ENCODE peak calls at places on chromosomes 7 and 10, in eight cellular contexts. One of them, this sample, is unnamed.

GRCh38 chr7:74452748-74453320 is 872 bp upstream of the GTF2IRD1 start:
- DNase-seq in A549: peak; percentile 34
- DNase-seq in lower leg skin: no peak
- DNase-seq in thyroid gland: no peak
- DNase-seq in HCT116: no peak
- DNase-seq in uterus: peak; percentile 86
- DNase-seq in suprapubic skin: no peak
- DNase-seq in heart left ventricle: no peak
- DNase-seq in this sample: no peak

GRCh38 chr7:5425507-5426225 is 2.0 kb upstream of the TNRC18 start:
- DNase-seq in A549: peak; percentile 54
- DNase-seq in lower leg skin: peak; percentile 94
- DNase-seq in thyroid gland: peak; percentile 81
- DNase-seq in HCT116: no peak
- DNase-seq in uterus: peak; percentile 81
- DNase-seq in suprapubic skin: peak; percentile 87
- DNase-seq in heart left ventricle: peak; percentile 78
- DNase-seq in this sample: peak; percentile 86

GRCh38 chr10:49539320-49539885 is 482 bp upstream of the ERCC6 start:
- DNase-seq in A549: peak; percentile 47
- DNase-seq in lower leg skin: peak; percentile 89
- DNase-seq in thyroid gland: peak; percentile 46
- DNase-seq in HCT116: peak; percentile 18
- DNase-seq in uterus: peak; percentile 31
- DNase-seq in suprapubic skin: no peak
- DNase-seq in heart left ventricle: peak; percentile 33
- DNase-seq in this sample: peak; percentile 90

GRCh38 chr7:121485457-121486243 is 89.5 kb upstream of the FAM3C start:
- DNase-seq in A549: no peak
- DNase-seq in lower leg skin: peak; percentile 82
- DNase-seq in thyroid gland: no peak
- DNase-seq in HCT116: no peak
- DNase-seq in uterus: no peak
- DNase-seq in suprapubic skin: no peak
- DNase-seq in heart left ventricle: no peak
- DNase-seq in this sample: no peak

GRCh38 chr10:70404906-70405824 is 1.2 kb downstream of the EIF4EBP2 start:
- DNase-seq in A549: peak; percentile 40
- DNase-seq in lower leg skin: peak; percentile 95
- DNase-seq in thyroid gland: peak; percentile 72
- DNase-seq in HCT116: no peak
- DNase-seq in uterus: peak; percentile 93
- DNase-seq in suprapubic skin: peak; percentile 87
- DNase-seq in heart left ventricle: peak; percentile 88
- DNase-seq in this sample: peak; percentile 78

GRCh38 chr10:22252286-22252800 is 34.5 kb upstream of the EBLN1 start:
- DNase-seq in A549: no peak
- DNase-seq in lower leg skin: no peak
- DNase-seq in thyroid gland: peak; percentile 69
- DNase-seq in HCT116: no peak
- DNase-seq in uterus: peak; percentile 72
- DNase-seq in suprapubic skin: no peak
- DNase-seq in heart left ventricle: peak; percentile 54
- DNase-seq in this sample: peak; percentile 89

GRCh38 chr10:29646238-29646902 is 11.6 kb upstream of the SVIL start:
- DNase-seq in A549: no peak
- DNase-seq in lower leg skin: peak; percentile 91
- DNase-seq in thyroid gland: no peak
- DNase-seq in HCT116: no peak
- DNase-seq in uterus: peak; percentile 48
- DNase-seq in suprapubic skin: no peak
- DNase-seq in heart left ventricle: no peak
- DNase-seq in this sample: no peak

GRCh38 chr10:110993024-110993693 is 73.8 kb downstream of the SHOC2 start:
- DNase-seq in A549: no peak
- DNase-seq in lower leg skin: no peak
- DNase-seq in thyroid gland: no peak
- DNase-seq in HCT116: no peak
- DNase-seq in uterus: no peak
- DNase-seq in suprapubic skin: no peak
- DNase-seq in heart left ventricle: no peak
- DNase-seq in this sample: no peak

GRCh38 chr10:88076027-88076880 is 212.8 kb downstream of the PTEN start:
- DNase-seq in A549: no peak
- DNase-seq in lower leg skin: no peak
- DNase-seq in thyroid gland: peak; percentile 28
- DNase-seq in HCT116: no peak
- DNase-seq in uterus: no peak
- DNase-seq in suprapubic skin: no peak
- DNase-seq in heart left ventricle: no peak
- DNase-seq in this sample: no peak

GRCh38 chr10:13883843-13884444 is 297.2 kb downstream of the PRPF18 start:
- DNase-seq in A549: no peak
- DNase-seq in lower leg skin: no peak
- DNase-seq in thyroid gland: no peak
- DNase-seq in HCT116: no peak
- DNase-seq in uterus: no peak
- DNase-seq in suprapubic skin: no peak
- DNase-seq in heart left ventricle: no peak
- DNase-seq in this sample: no peak

GRCh38 chr10:124657806-124658205 is 86.4 kb downstream of the FAM53B start:
- DNase-seq in A549: no peak
- DNase-seq in lower leg skin: no peak
- DNase-seq in thyroid gland: no peak
- DNase-seq in HCT116: no peak
- DNase-seq in uterus: no peak
- DNase-seq in suprapubic skin: no peak
- DNase-seq in heart left ventricle: peak; percentile 58
- DNase-seq in this sample: peak; percentile 77

GRCh38 chr10:124656113-124656490 is 88.1 kb downstream of the FAM53B start:
- DNase-seq in A549: no peak
- DNase-seq in lower leg skin: no peak
- DNase-seq in thyroid gland: no peak
- DNase-seq in HCT116: no peak
- DNase-seq in uterus: no peak
- DNase-seq in suprapubic skin: no peak
- DNase-seq in heart left ventricle: peak; percentile 15
- DNase-seq in this sample: peak; percentile 64

GRCh38 chr10:124659380-124659779 is 84.8 kb downstream of the FAM53B start:
- DNase-seq in A549: no peak
- DNase-seq in lower leg skin: no peak
- DNase-seq in thyroid gland: no peak
- DNase-seq in HCT116: no peak
- DNase-seq in uterus: no peak
- DNase-seq in suprapubic skin: no peak
- DNase-seq in heart left ventricle: no peak
- DNase-seq in this sample: no peak

GRCh38 chr10:124660404-124661125 is 83.6 kb downstream of the FAM53B start:
- DNase-seq in A549: no peak
- DNase-seq in lower leg skin: no peak
- DNase-seq in thyroid gland: no peak
- DNase-seq in HCT116: no peak
- DNase-seq in uterus: no peak
- DNase-seq in suprapubic skin: no peak
- DNase-seq in heart left ventricle: no peak
- DNase-seq in this sample: no peak

DNA sequence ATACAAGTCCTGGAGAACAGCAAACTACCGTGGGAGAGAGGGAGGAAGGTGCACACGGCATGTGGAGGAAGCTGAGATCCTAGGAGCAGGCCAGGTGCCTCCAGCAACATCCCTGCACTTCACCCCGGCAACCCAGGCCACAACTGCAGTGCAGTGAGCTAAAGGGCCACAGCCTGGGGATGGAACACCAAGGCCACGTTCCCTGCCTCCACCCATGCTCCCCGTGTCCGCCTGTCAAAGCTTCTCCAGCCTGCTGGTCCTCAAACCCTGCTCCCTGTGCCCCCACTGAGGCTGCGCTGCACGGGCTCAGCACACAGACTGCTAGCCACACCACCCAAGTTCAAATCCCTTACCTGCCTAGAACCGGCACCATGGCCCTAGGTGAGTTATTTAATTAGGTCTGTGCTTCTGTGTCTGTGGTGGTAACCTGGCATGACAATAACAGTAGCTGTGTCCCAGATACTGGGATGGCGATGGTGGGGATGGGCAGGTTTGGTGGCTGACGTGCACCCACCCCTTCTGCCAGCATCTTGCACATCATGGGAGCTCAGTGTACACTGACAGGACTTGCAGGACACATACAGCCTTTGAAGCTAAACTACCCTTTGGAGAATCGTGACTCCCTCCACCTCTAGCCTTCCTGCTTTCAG is 85.5 kb downstream of the FAM53B start:
- DNase-seq in A549: no peak
- DNase-seq in lower leg skin: no peak
- DNase-seq in thyroid gland: no peak
- DNase-seq in HCT116: no peak
- DNase-seq in uterus: no peak
- DNase-seq in suprapubic skin: no peak
- DNase-seq in heart left ventricle: peak; percentile 9
- DNase-seq in this sample: peak; percentile 67
- TF ChIP-seq POLR2A in A549: no peak
- TF ChIP-seq POLR2A in lower leg skin: no peak
- TF ChIP-seq POLR2A in thyroid gland: no peak
- TF ChIP-seq POLR2A in HCT116: no peak
- TF ChIP-seq POLR2A in uterus: no peak
- TF ChIP-seq POLR2A in suprapubic skin: no peak
- TF ChIP-seq POLR2A in heart left ventricle: no peak
- TF ChIP-seq POLR2A in this sample: no peak

GRCh38 chr10:121413951-121414350 is 184.3 kb downstream of the FGFR2 start:
- DNase-seq in A549: no peak
- DNase-seq in lower leg skin: no peak
- DNase-seq in thyroid gland: no peak
- DNase-seq in HCT116: no peak
- DNase-seq in uterus: no peak
- DNase-seq in suprapubic skin: no peak
- DNase-seq in heart left ventricle: no peak
- DNase-seq in this sample: no peak

GRCh38 chr10:121417298-121417697 is 180.9 kb downstream of the FGFR2 start:
- DNase-seq in A549: no peak
- DNase-seq in lower leg skin: peak; percentile 17
- DNase-seq in thyroid gland: no peak
- DNase-seq in HCT116: no peak
- DNase-seq in uterus: no peak
- DNase-seq in suprapubic skin: no peak
- DNase-seq in heart left ventricle: no peak
- DNase-seq in this sample: no peak

GRCh38 chr10:121414366-121414765 is 183.9 kb downstream of the FGFR2 start:
- DNase-seq in A549: no peak
- DNase-seq in lower leg skin: peak; percentile 3
- DNase-seq in thyroid gland: no peak
- DNase-seq in HCT116: no peak
- DNase-seq in uterus: no peak
- DNase-seq in suprapubic skin: no peak
- DNase-seq in heart left ventricle: no peak
- DNase-seq in this sample: no peak

GRCh38 chr10:121416071-121416470 is 182.2 kb downstream of the FGFR2 start:
- DNase-seq in A549: no peak
- DNase-seq in lower leg skin: no peak
- DNase-seq in thyroid gland: no peak
- DNase-seq in HCT116: no peak
- DNase-seq in uterus: no peak
- DNase-seq in suprapubic skin: no peak
- DNase-seq in heart left ventricle: no peak
- DNase-seq in this sample: no peak

DNA sequence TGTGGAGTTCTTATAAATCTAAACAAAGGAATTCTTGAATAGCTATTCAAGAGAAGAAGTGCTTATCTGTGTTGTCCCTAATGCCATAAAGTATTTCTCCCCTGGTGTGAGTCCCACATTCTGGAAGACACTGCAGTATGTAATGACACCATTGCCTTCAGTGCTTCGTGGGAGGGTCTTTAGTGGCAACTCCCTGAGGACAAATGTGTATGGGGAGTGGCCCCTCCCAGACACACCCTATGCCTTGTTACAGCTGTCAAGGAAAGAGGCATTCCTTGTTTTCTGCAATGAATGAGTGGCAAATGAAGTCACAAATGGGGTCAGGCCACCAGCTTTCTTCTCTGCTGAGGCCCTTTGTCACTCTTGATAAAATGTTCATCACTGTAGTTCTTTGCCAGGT is 183.2 kb downstream of the FGFR2 start:
- DNase-seq in A549: no peak
- DNase-seq in lower leg skin: peak; percentile 59
- DNase-seq in thyroid gland: no peak
- DNase-seq in HCT116: no peak
- DNase-seq in uterus: no peak
- DNase-seq in suprapubic skin: no peak
- DNase-seq in heart left ventricle: no peak
- DNase-seq in this sample: no peak
- TF ChIP-seq POLR2A in A549: no peak
- TF ChIP-seq POLR2A in lower leg skin: no peak
- TF ChIP-seq POLR2A in thyroid gland: no peak
- TF ChIP-seq POLR2A in HCT116: no peak
- TF ChIP-seq POLR2A in uterus: no peak
- TF ChIP-seq POLR2A in suprapubic skin: no peak
- TF ChIP-seq POLR2A in heart left ventricle: no peak
- TF ChIP-seq POLR2A in this sample: no peak

GRCh38 chr7:35802649-35803048 is 1.8 kb downstream of the SEPTIN7 start:
- DNase-seq in A549: no peak
- DNase-seq in lower leg skin: no peak
- DNase-seq in thyroid gland: no peak
- DNase-seq in HCT116: no peak
- DNase-seq in uterus: no peak
- DNase-seq in suprapubic skin: no peak
- DNase-seq in heart left ventricle: no peak
- DNase-seq in this sample: no peak

GRCh38 chr7:35800718-35801391 is at the start of gene SEPTIN7:
- DNase-seq in A549: peak; percentile 92
- DNase-seq in lower leg skin: peak; percentile 100
- DNase-seq in thyroid gland: peak; percentile 99
- DNase-seq in HCT116: peak; percentile 97
- DNase-seq in uterus: peak; percentile 99
- DNase-seq in suprapubic skin: peak; percentile 99
- DNase-seq in heart left ventricle: peak; percentile 100
- DNase-seq in this sample: peak; percentile 100

GRCh38 chr7:35801392-35802101 is 690 bp downstream of the SEPTIN7 start:
- DNase-seq in A549: peak; percentile 39
- DNase-seq in lower leg skin: peak; percentile 95
- DNase-seq in thyroid gland: peak; percentile 68
- DNase-seq in HCT116: no peak
- DNase-seq in uterus: peak; percentile 60
- DNase-seq in suprapubic skin: peak; percentile 92
- DNase-seq in heart left ventricle: peak; percentile 76
- DNase-seq in this sample: peak; percentile 96

GRCh38 chr7:35802102-35802466 is 1.2 kb downstream of the SEPTIN7 start:
- DNase-seq in A549: no peak
- DNase-seq in lower leg skin: no peak
- DNase-seq in thyroid gland: no peak
- DNase-seq in HCT116: no peak
- DNase-seq in uterus: no peak
- DNase-seq in suprapubic skin: no peak
- DNase-seq in heart left ventricle: no peak
- DNase-seq in this sample: no peak

GRCh38 chr7:35799846-35800717 is 775 bp upstream of the SEPTIN7 start:
- DNase-seq in A549: peak; percentile 57
- DNase-seq in lower leg skin: peak; percentile 97
- DNase-seq in thyroid gland: peak; percentile 88
- DNase-seq in HCT116: no peak
- DNase-seq in uterus: peak; percentile 87
- DNase-seq in suprapubic skin: peak; percentile 93
- DNase-seq in heart left ventricle: peak; percentile 93
- DNase-seq in this sample: peak; percentile 96
- TF ChIP-seq POLR2A in A549: peak; percentile 62
- TF ChIP-seq POLR2A in lower leg skin: no peak
- TF ChIP-seq POLR2A in thyroid gland: no peak
- TF ChIP-seq POLR2A in HCT116: peak; percentile 56
- TF ChIP-seq POLR2A in uterus: no peak
- TF ChIP-seq POLR2A in suprapubic skin: no peak
- TF ChIP-seq POLR2A in heart left ventricle: no peak
- TF ChIP-seq POLR2A in this sample: no peak

GRCh38 chr10:69338547-69339450 is 60.5 kb downstream of the HK1 start:
- DNase-seq in A549: no peak
- DNase-seq in lower leg skin: no peak
- DNase-seq in thyroid gland: peak; percentile 76
- DNase-seq in HCT116: no peak
- DNase-seq in uterus: no peak
- DNase-seq in suprapubic skin: peak; percentile 71
- DNase-seq in heart left ventricle: peak; percentile 33
- DNase-seq in this sample: no peak
- TF ChIP-seq POLR2A in A549: no peak
- TF ChIP-seq POLR2A in lower leg skin: no peak
- TF ChIP-seq POLR2A in thyroid gland: peak; percentile 52
- TF ChIP-seq POLR2A in HCT116: no peak
- TF ChIP-seq POLR2A in uterus: no peak
- TF ChIP-seq POLR2A in suprapubic skin: no peak
- TF ChIP-seq POLR2A in heart left ventricle: no peak
- TF ChIP-seq POLR2A in this sample: no peak